ENCODE peak calls at places on chromosomes 2 and 18, in six cellular contexts. One of them, this sample, is unnamed. For H3K36me3, the result is how much of the 10 kb centered on the place peaks cover.

GRCh38 chr18:13540783-13541182 is 185.6 kb downstream of the FAM210A start:
- DNase-seq in cardiac muscle cell: no peak
- DNase-seq in kidney epithelial cell: no peak
- DNase-seq in brain microvascular endothelial cell: no peak
- DNase-seq in OCI-LY7: no peak
- DNase-seq in bronchial epithelial cell: no peak
- DNase-seq in this sample: peak

GRCh38 chr2:64018715-64019082 is 529 bp downstream of the VPS54 start:
- DNase-seq in cardiac muscle cell: peak
- DNase-seq in kidney epithelial cell: no peak
- DNase-seq in brain microvascular endothelial cell: peak
- DNase-seq in OCI-LY7: no peak
- DNase-seq in bronchial epithelial cell: peak
- DNase-seq in this sample: no peak

GRCh38 chr2:8515390-8515761 is 166.5 kb upstream of the ID2 start:
- DNase-seq in cardiac muscle cell: no peak
- DNase-seq in kidney epithelial cell: no peak
- DNase-seq in brain microvascular endothelial cell: no peak
- DNase-seq in OCI-LY7: peak
- DNase-seq in bronchial epithelial cell: no peak
- DNase-seq in this sample: no peak

GRCh38 chr2:10408649-10409579 is 39.2 kb downstream of the ODC1 start:
- DNase-seq in cardiac muscle cell: peak
- DNase-seq in kidney epithelial cell: no peak
- DNase-seq in brain microvascular endothelial cell: peak
- DNase-seq in OCI-LY7: peak
- DNase-seq in bronchial epithelial cell: peak
- DNase-seq in this sample: peak

GRCh38 chr18:43794363-43794762 is 517.1 kb upstream of the SYT4 start:
- DNase-seq in cardiac muscle cell: peak
- DNase-seq in kidney epithelial cell: no peak
- DNase-seq in brain microvascular endothelial cell: no peak
- DNase-seq in OCI-LY7: no peak
- DNase-seq in bronchial epithelial cell: no peak
- DNase-seq in this sample: no peak

GRCh38 chr2:215728504-215729065 is 284.8 kb downstream of the MREG start:
- DNase-seq in cardiac muscle cell: no peak
- DNase-seq in kidney epithelial cell: no peak
- DNase-seq in brain microvascular endothelial cell: peak
- DNase-seq in OCI-LY7: no peak
- DNase-seq in bronchial epithelial cell: peak
- DNase-seq in this sample: no peak

GRCh38 chr18:73235491-73235890 is 367.7 kb upstream of the NETO1 start:
- DNase-seq in cardiac muscle cell: peak
- DNase-seq in kidney epithelial cell: peak
- DNase-seq in brain microvascular endothelial cell: peak
- DNase-seq in OCI-LY7: no peak
- DNase-seq in bronchial epithelial cell: peak
- DNase-seq in this sample: no peak

GRCh38 chr2:31372097-31372496 is 42.4 kb downstream of the XDH start:
- DNase-seq in cardiac muscle cell: no peak
- DNase-seq in kidney epithelial cell: no peak
- DNase-seq in brain microvascular endothelial cell: no peak
- DNase-seq in OCI-LY7: no peak
- DNase-seq in bronchial epithelial cell: no peak
- DNase-seq in this sample: no peak

GRCh38 chr2:168565112-168565511 is 109.0 kb downstream of the CERS6 start:
- DNase-seq in cardiac muscle cell: no peak
- DNase-seq in kidney epithelial cell: peak
- DNase-seq in brain microvascular endothelial cell: peak
- DNase-seq in OCI-LY7: no peak
- DNase-seq in bronchial epithelial cell: peak
- DNase-seq in this sample: no peak

GRCh38 chr2:120066708-120067547 is 54.1 kb downstream of the EPB41L5 start:
- DNase-seq in cardiac muscle cell: peak
- DNase-seq in kidney epithelial cell: no peak
- DNase-seq in brain microvascular endothelial cell: peak
- DNase-seq in OCI-LY7: no peak
- DNase-seq in bronchial epithelial cell: peak
- DNase-seq in this sample: no peak

GRCh38 chr18:26480897-26481795 is 67.2 kb downstream of the KCTD1 start:
- DNase-seq in cardiac muscle cell: no peak
- DNase-seq in kidney epithelial cell: peak
- DNase-seq in brain microvascular endothelial cell: peak
- DNase-seq in OCI-LY7: no peak
- DNase-seq in bronchial epithelial cell: peak
- DNase-seq in this sample: no peak

GRCh38 chr2:192459422-192459821 is 264.7 kb upstream of the TMEFF2 start:
- DNase-seq in cardiac muscle cell: no peak
- DNase-seq in kidney epithelial cell: no peak
- DNase-seq in brain microvascular endothelial cell: no peak
- DNase-seq in OCI-LY7: no peak
- DNase-seq in bronchial epithelial cell: no peak
- DNase-seq in this sample: no peak

GRCh38 chr18:66724664-66725356 is 120.9 kb upstream of the CDH19 start:
- DNase-seq in cardiac muscle cell: no peak
- DNase-seq in kidney epithelial cell: no peak
- DNase-seq in brain microvascular endothelial cell: no peak
- DNase-seq in OCI-LY7: no peak
- DNase-seq in bronchial epithelial cell: peak
- DNase-seq in this sample: no peak

GRCh38 chr2:191635333-191636234 is 42.4 kb upstream of the NABP1 start:
- DNase-seq in cardiac muscle cell: no peak
- DNase-seq in kidney epithelial cell: peak
- DNase-seq in brain microvascular endothelial cell: peak
- DNase-seq in OCI-LY7: no peak
- DNase-seq in bronchial epithelial cell: no peak
- DNase-seq in this sample: no peak

GRCh38 chr18:68263481-68263880 is 451.4 kb downstream of the TMX3 start:
- DNase-seq in cardiac muscle cell: no peak
- DNase-seq in kidney epithelial cell: no peak
- DNase-seq in brain microvascular endothelial cell: peak
- DNase-seq in OCI-LY7: no peak
- DNase-seq in bronchial epithelial cell: peak
- DNase-seq in this sample: no peak

GRCh38 chr2:238135601-238136150 is 2.8 kb upstream of the KLHL30 start:
- DNase-seq in cardiac muscle cell: no peak
- DNase-seq in kidney epithelial cell: no peak
- DNase-seq in brain microvascular endothelial cell: no peak
- DNase-seq in OCI-LY7: no peak
- DNase-seq in bronchial epithelial cell: no peak
- DNase-seq in this sample: no peak

GRCh38 chr2:217804786-217805678 is 197.8 kb downstream of the TNS1 start:
- DNase-seq in cardiac muscle cell: no peak
- DNase-seq in kidney epithelial cell: no peak
- DNase-seq in brain microvascular endothelial cell: no peak
- DNase-seq in OCI-LY7: no peak
- DNase-seq in bronchial epithelial cell: no peak
- DNase-seq in this sample: no peak

GRCh38 chr18:30971338-30971956 is 71.1 kb downstream of the DSC3 start:
- DNase-seq in cardiac muscle cell: peak
- DNase-seq in kidney epithelial cell: no peak
- DNase-seq in brain microvascular endothelial cell: no peak
- DNase-seq in OCI-LY7: peak
- DNase-seq in bronchial epithelial cell: peak
- DNase-seq in this sample: no peak

GRCh38 chr2:239990966-239991365 is 34.2 kb downstream of the NDUFA10 start:
- DNase-seq in cardiac muscle cell: no peak
- DNase-seq in kidney epithelial cell: no peak
- DNase-seq in brain microvascular endothelial cell: no peak
- DNase-seq in OCI-LY7: no peak
- DNase-seq in bronchial epithelial cell: no peak
- DNase-seq in this sample: no peak
- H3K36me3 ChIP-seq in cardiac muscle cell: under half
- H3K36me3 ChIP-seq in kidney epithelial cell: under half
- H3K36me3 ChIP-seq in brain microvascular endothelial cell: under half
- H3K36me3 ChIP-seq in OCI-LY7: half or more
- H3K36me3 ChIP-seq in bronchial epithelial cell: under half
- H3K36me3 ChIP-seq in this sample: under half

DNA sequence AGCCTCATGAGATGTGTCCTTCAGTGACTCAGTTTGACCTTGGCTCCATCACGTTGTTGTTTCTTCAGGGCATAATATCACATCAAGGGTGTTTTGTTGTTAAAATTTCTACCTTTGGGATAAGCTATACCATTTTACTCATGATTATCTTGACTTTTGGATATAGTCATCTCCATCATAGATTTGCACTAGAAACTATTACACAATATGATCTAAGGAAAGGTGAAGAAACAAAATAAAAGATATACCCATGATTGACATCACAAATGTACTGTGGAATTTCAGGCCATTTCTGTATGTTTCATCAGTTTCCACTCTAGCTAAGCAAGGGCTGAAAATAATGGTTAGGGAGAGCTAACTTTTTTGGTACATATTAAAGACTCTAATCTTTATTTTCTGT is 24.7 kb upstream of the FAM171B start:
- DNase-seq in cardiac muscle cell: no peak
- DNase-seq in kidney epithelial cell: no peak
- DNase-seq in brain microvascular endothelial cell: no peak
- DNase-seq in OCI-LY7: no peak
- DNase-seq in bronchial epithelial cell: no peak
- DNase-seq in this sample: no peak
- H3K36me3 ChIP-seq in cardiac muscle cell: half or more
- H3K36me3 ChIP-seq in kidney epithelial cell: under half
- H3K36me3 ChIP-seq in brain microvascular endothelial cell: half or more
- H3K36me3 ChIP-seq in OCI-LY7: under half
- H3K36me3 ChIP-seq in bronchial epithelial cell: under half
- H3K36me3 ChIP-seq in this sample: under half

DNA sequence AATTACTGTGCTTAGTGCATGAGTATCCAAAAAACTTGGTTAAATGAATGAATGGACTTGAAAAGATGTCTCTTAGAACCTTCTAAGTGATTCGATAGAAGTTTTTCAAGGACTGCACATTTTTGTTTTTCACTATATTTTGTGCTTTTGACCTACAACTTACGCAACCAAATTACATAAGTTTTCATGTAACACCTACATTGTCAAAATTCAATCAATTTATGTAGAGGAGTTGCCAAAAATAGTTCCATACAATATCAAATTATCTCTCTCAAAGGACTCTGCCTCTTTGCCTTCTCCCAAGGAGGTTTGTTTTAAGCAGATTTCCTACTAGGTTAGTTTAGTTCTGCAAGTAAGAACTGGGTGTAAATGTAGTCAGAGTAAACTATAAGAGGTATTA is 10.3 kb downstream of the MARCHF7 start:
- DNase-seq in cardiac muscle cell: no peak
- DNase-seq in kidney epithelial cell: no peak
- DNase-seq in brain microvascular endothelial cell: no peak
- DNase-seq in OCI-LY7: no peak
- DNase-seq in bronchial epithelial cell: no peak
- DNase-seq in this sample: no peak
- H3K36me3 ChIP-seq in cardiac muscle cell: under half
- H3K36me3 ChIP-seq in kidney epithelial cell: under half
- H3K36me3 ChIP-seq in brain microvascular endothelial cell: under half
- H3K36me3 ChIP-seq in OCI-LY7: half or more
- H3K36me3 ChIP-seq in bronchial epithelial cell: under half
- H3K36me3 ChIP-seq in this sample: under half

GRCh38 chr2:169803480-169803879 is 4.8 kb downstream of the SSB start:
- DNase-seq in cardiac muscle cell: no peak
- DNase-seq in kidney epithelial cell: no peak
- DNase-seq in brain microvascular endothelial cell: no peak
- DNase-seq in OCI-LY7: no peak
- DNase-seq in bronchial epithelial cell: no peak
- DNase-seq in this sample: no peak
- H3K36me3 ChIP-seq in cardiac muscle cell: under half
- H3K36me3 ChIP-seq in kidney epithelial cell: under half
- H3K36me3 ChIP-seq in brain microvascular endothelial cell: under half
- H3K36me3 ChIP-seq in OCI-LY7: half or more
- H3K36me3 ChIP-seq in bronchial epithelial cell: under half
- H3K36me3 ChIP-seq in this sample: under half

GRCh38 chr2:241065355-241065803 is 36.7 kb downstream of the MTERF4 start:
- DNase-seq in cardiac muscle cell: no peak
- DNase-seq in kidney epithelial cell: no peak
- DNase-seq in brain microvascular endothelial cell: no peak
- DNase-seq in OCI-LY7: no peak
- DNase-seq in bronchial epithelial cell: no peak
- DNase-seq in this sample: no peak

GRCh38 chr2:241066171-241066892 is 35.8 kb downstream of the MTERF4 start:
- DNase-seq in cardiac muscle cell: no peak
- DNase-seq in kidney epithelial cell: no peak
- DNase-seq in brain microvascular endothelial cell: no peak
- DNase-seq in OCI-LY7: no peak
- DNase-seq in bronchial epithelial cell: no peak
- DNase-seq in this sample: no peak

GRCh38 chr2:241067501-241068135 is 34.5 kb downstream of the MTERF4 start:
- DNase-seq in cardiac muscle cell: no peak
- DNase-seq in kidney epithelial cell: no peak
- DNase-seq in brain microvascular endothelial cell: no peak
- DNase-seq in OCI-LY7: no peak
- DNase-seq in bronchial epithelial cell: no peak
- DNase-seq in this sample: no peak

GRCh38 chr2:241068136-241068941 is 33.7 kb downstream of the MTERF4 start:
- DNase-seq in cardiac muscle cell: no peak
- DNase-seq in kidney epithelial cell: no peak
- DNase-seq in brain microvascular endothelial cell: no peak
- DNase-seq in OCI-LY7: no peak
- DNase-seq in bronchial epithelial cell: no peak
- DNase-seq in this sample: no peak

DNA sequence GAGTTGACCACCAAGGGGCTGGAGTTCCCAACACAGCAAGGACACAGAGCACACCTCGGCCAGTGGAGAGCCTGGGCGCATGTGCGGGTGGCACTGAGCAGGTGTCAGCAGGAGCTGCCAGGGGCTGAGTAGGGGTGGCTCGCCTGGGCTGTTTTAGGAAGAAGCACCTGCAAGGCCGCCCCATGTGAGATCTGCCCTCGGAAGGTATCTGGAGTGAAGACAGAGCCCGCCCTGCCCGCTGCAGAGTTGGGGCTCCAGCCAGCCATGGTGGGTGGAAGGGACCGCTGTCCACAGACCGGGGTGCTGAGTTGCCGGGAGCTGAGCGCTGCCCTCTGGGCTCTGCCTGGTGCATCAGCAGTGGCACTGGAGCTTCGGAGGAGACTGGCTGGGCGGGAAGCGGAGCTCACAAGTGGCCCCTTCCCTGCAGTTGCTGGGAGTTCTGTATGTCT is 35.2 kb downstream of the MTERF4 start:
- DNase-seq in cardiac muscle cell: peak
- DNase-seq in kidney epithelial cell: no peak
- DNase-seq in brain microvascular endothelial cell: no peak
- DNase-seq in OCI-LY7: no peak
- DNase-seq in bronchial epithelial cell: no peak
- DNase-seq in this sample: no peak
- H3K36me3 ChIP-seq in cardiac muscle cell: under half
- H3K36me3 ChIP-seq in kidney epithelial cell: under half
- H3K36me3 ChIP-seq in brain microvascular endothelial cell: under half
- H3K36me3 ChIP-seq in OCI-LY7: under half
- H3K36me3 ChIP-seq in bronchial epithelial cell: under half
- H3K36me3 ChIP-seq in this sample: under half

GRCh38 chr18:62938006-62938405 is 222.7 kb downstream of the PHLPP1 start:
- DNase-seq in cardiac muscle cell: no peak
- DNase-seq in kidney epithelial cell: no peak
- DNase-seq in brain microvascular endothelial cell: no peak
- DNase-seq in OCI-LY7: no peak
- DNase-seq in bronchial epithelial cell: no peak
- DNase-seq in this sample: no peak
- H3K36me3 ChIP-seq in cardiac muscle cell: under half
- H3K36me3 ChIP-seq in kidney epithelial cell: under half
- H3K36me3 ChIP-seq in brain microvascular endothelial cell: under half
- H3K36me3 ChIP-seq in OCI-LY7: under half
- H3K36me3 ChIP-seq in bronchial epithelial cell: under half
- H3K36me3 ChIP-seq in this sample: under half

This sample was measured in naive thymus-derived CD4-positive, alpha-beta T cell.